ENCODE peak calls at places on chromosome 15, in four cellular contexts. F is activated T-helper 1 cell treated with anti-CD3 and anti-CD28 coated beads, Interleukin-2, amount 50 U/mL, for 16 hours; M is Caco-2; S is heart right ventricle. Y is an unnamed sample.
A peak's percentile ranks its signal among the peaks of the same experiment; 100 is the strongest.

GRCh38 chr15:74396445-74397238 is 29.2 kb upstream of the CYP11A1 start:
- DNase-seq in F (no peak), M (peak; percentile 68), S (no peak), Y (no peak)

GRCh38 chr15:47945869-47946666 is 174.7 kb upstream of the SLC24A5 start:
- DNase-seq in F (no peak), M (no peak), S (no peak), Y (no peak)

GRCh38 chr15:56817266-56817665 is 84.0 kb upstream of the ZNF280D start:
- DNase-seq in F (no peak), M (no peak), S (no peak), Y (no peak)

GRCh38 chr15:51775967-51776816 is 24.8 kb downstream of the TMOD2 start:
- DNase-seq in F (no peak), M (peak; percentile 67), S (peak; percentile 43), Y (peak; percentile 15)

GRCh38 chr15:37585966-37586656 is 348.3 kb upstream of the TMCO5A start:
- DNase-seq in F (no peak), M (no peak), S (no peak), Y (no peak)

GRCh38 chr15:92665100-92665555 is 9.6 kb upstream of the FAM174B start:
- DNase-seq in F (no peak), M (no peak), S (no peak), Y (peak; percentile 14)

GRCh38 chr15:100190675-100191074 is 151.1 kb downstream of the ADAMTS17 start:
- DNase-seq in F (no peak), M (no peak), S (no peak), Y (no peak)

GRCh38 chr15:31344266-31344665 is 17.6 kb downstream of the KLF13 start:
- DNase-seq in F (no peak), M (no peak), S (no peak), Y (no peak)

GRCh38 chr15:96422153-96422552 is 91.7 kb downstream of the NR2F2 start:
- DNase-seq in F (no peak), M (no peak), S (no peak), Y (no peak)

GRCh38 chr15:59680870-59681269 is 8.2 kb downstream of the BNIP2 start:
- DNase-seq in F (no peak), M (no peak), S (no peak), Y (no peak)

GRCh38 chr15:100922192-100923040 is 3.3 kb downstream of the LRRK1 start:
- DNase-seq in F (no peak), M (no peak), S (no peak), Y (no peak)

GRCh38 chr15:87219650-87220615 is 1036.6 kb downstream of the NTRK3 start:
- DNase-seq in F (no peak), M (no peak), S (no peak), Y (no peak)

GRCh38 chr15:67506775-67507747 is 13.9 kb upstream of the C15orf61 start:
- DNase-seq in F (no peak), M (no peak), S (no peak), Y (no peak)